ENCODE peak calls at places on chromosomes 5 and 9, in six cellular contexts. Y is A549, C is ascending aorta, T is heart left ventricle, S is SJSA1, G is cardiac fibroblast. W is an unnamed sample.

GRCh38 chr5:92907914-92908606 is 673.0 kb downstream of the NR2F1-AS1 start:
- DNase-seq in G (peak), Y (no peak), C (no peak), T (no peak), S (no peak), W (no peak)

GRCh38 chr5:79136618-79137017 is 25.0 kb downstream of the BHMT start:
- DNase-seq in T (no peak), C (no peak), Y (no peak), S (no peak), G (no peak), W (no peak)

GRCh38 chr5:141787376-141787775 is 90.8 kb downstream of the PCDH1 start:
- DNase-seq in Y (no peak), G (peak), S (no peak), C (no peak), T (no peak), W (no peak)

GRCh38 chr5:77844408-77845272 is 68.5 kb upstream of the TBCA start:
- DNase-seq in Y (no peak), T (no peak), G (no peak), C (no peak), S (no peak), W (no peak)

GRCh38 chr9:109014267-109015025 is 1.1 kb upstream of the CTNNAL1 start:
- DNase-seq in S (no peak), C (peak), Y (no peak), T (no peak), G (peak), W (peak)

GRCh38 chr9:4235951-4236804 is 63.7 kb downstream of the GLIS3 start:
- DNase-seq in Y (peak), G (peak), S (no peak), C (no peak), T (no peak), W (no peak)

GRCh38 chr5:145495741-145496140 is 339.4 kb downstream of the PRELID2 start:
- DNase-seq in G (peak), S (peak), T (no peak), Y (peak), C (peak), W (peak)

GRCh38 chr9:88313364-88314220 is 74.7 kb upstream of the SPIN1 start:
- DNase-seq in T (no peak), C (no peak), S (no peak), G (no peak), Y (no peak), W (no peak)

GRCh38 chr5:40052812-40053211 is 626.9 kb upstream of the PTGER4 start:
- DNase-seq in C (no peak), G (no peak), Y (peak), T (no peak), S (no peak), W (peak)

GRCh38 chr5:14305045-14305444 is 161.9 kb downstream of the TRIO start:
- DNase-seq in C (no peak), G (peak), T (peak), Y (no peak), S (peak), W (peak)

GRCh38 chr5:151063590-151063989 is 17.2 kb downstream of the TNIP1 start:
- DNase-seq in T (peak), Y (no peak), C (no peak), S (no peak), G (peak), W (no peak)

DNA sequence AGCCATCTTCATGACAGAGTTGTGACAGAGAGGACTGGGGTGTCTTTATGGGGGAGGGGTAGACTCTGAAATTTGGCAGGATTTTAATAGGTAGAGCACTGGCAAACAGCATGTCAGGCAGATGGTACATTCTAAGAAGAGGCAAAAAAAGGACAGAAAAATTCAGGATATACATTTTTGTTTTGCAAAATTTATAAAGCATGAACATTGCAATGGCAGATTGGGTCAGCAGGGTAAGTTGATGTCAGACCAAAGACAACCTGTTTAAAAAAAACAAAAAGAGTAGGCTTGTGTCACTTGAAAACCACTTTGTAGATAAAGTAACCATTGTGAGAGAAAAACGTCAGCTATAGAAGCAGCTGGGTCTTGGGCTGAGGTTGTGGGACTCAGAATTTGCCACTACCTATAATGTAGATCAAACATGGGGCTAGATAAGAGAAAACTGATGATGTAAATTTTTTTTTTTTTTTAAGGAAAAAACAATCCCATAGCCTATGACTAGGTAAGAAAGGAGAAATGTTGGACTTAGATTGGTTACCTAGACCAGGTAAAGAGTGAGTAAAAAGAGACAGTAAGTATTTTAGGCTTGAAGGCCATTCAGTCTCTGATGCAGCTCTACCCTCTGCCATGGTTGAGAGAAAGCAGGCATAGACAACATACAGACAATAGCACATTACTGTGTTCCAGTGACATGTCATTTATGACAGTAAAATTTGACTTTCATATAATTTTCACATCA is 8.3 kb downstream of the CAMK4 start:
- DNase-seq in C (no peak), Y (no peak), S (no peak), T (no peak), G (no peak), W (no peak)
- H3K4me3 ChIP-seq in C (no peak), Y (no peak), S (no peak), T (no peak), G (no peak), W (no peak)

GRCh38 chr5:135697959-135698345 is 119.2 kb upstream of the CXCL14 start:
- DNase-seq in T (no peak), S (peak), Y (no peak), C (no peak), G (no peak), W (no peak)
- H3K4me3 ChIP-seq in T (no peak), S (no peak), Y (no peak), C (no peak), G (no peak), W (no peak)

DNA sequence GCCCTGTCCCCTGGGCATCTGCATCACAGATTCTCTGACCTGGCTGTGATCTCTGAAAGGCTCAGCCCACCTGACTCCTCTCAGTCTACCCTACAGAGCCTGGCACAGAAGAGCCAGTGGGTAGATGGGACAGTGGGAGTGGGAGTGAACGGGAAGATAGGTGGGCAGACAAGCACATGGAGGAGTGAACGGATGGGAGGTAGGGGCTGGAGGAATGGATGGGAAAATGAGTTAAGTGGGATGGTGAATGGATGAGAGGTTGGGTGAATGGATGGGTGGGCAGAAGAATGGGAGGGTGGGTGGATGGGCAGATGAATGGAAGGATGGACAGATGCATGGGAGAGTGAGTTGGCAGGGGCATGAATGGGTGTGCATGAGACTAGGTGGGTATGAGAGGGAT is 18.8 kb downstream of the STK10 start:
- DNase-seq in G (no peak), T (no peak), S (no peak), C (no peak), Y (no peak), W (no peak)
- H3K4me3 ChIP-seq in G (no peak), T (no peak), S (no peak), C (no peak), Y (no peak), W (no peak)

DNA sequence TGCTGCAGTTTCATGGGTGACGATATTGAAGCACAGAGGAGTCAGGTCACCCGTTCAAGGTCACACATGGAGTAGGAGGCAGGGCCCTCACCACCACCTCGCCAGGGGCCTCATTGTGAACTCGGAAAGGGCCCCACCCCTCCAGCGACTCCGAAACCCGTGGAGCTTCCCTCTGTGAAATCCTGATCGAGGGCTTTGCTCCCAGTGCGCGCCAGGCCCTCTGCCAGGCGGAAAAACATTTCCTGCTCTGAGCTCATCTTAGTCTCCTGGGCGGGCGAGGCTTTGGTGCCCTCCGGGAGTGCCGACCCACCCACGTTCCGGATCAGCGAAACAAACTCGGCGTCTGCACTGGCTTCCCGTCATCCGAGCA is 75.0 kb upstream of the FCN1 start:
- DNase-seq in T (no peak), G (no peak), Y (no peak), C (peak), S (no peak), W (no peak)
- H3K4me3 ChIP-seq in T (no peak), G (no peak), Y (no peak), C (no peak), S (no peak), W (no peak)

GRCh38 chr5:1876708-1877433 is 5.9 kb downstream of the IRX4 start:
- DNase-seq in S (no peak), C (no peak), Y (no peak), G (no peak), T (no peak), W (no peak)

GRCh38 chr5:1874820-1875219 is 7.9 kb downstream of the IRX4 start:
- DNase-seq in S (no peak), T (no peak), Y (no peak), G (no peak), C (no peak), W (no peak)

GRCh38 chr5:1875481-1875842 is 7.3 kb downstream of the IRX4 start:
- DNase-seq in T (no peak), G (no peak), S (no peak), C (no peak), Y (no peak), W (no peak)

GRCh38 chr5:1877434-1878049 is 5.2 kb downstream of the IRX4 start:
- DNase-seq in Y (no peak), G (no peak), S (no peak), T (no peak), C (no peak), W (no peak)

DNA sequence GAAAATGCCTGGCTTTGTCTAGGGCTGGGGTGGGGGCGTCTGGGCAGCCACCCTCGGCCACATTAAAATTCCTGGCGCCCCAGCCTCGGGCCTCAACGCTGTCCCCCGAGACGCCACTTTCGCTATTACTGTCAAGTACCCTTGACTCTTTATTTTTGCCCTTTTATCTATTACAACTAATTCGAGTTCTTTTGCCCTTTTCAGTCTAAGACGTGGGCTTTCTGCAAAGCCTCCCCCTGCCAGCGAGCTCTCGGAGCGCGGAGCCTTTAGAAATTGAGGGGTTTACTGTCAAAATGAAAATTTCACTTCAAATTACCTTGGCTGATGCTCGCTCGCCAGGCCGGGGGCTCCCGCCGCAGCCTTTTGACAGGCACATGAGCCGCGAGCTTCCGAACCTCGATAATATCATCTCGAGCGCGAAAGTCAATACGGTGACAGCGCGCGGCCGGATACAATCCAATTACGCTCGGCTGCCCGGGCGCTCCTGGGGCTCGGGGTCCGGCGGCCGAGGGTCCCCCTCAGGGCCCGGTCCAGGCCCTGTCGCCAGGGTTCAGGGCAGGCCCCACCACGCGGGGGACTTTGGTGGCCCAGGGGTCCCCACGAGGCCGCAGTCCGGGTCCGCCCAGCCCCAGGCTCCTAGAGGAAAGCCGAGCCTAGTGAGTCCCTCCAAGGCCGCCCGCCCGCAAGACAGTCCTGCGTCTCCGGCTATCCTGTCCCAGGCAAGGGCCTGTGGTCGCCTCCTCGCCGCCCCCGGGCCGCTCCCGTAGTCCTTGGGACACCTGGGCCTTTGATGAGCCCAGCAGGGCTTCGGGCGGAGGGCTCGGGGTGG is 6.7 kb downstream of the IRX4 start:
- DNase-seq in C (no peak), T (no peak), G (no peak), S (no peak), Y (no peak), W (no peak)
- H3K4me3 ChIP-seq in C (no peak), T (no peak), G (no peak), S (no peak), Y (no peak), W (no peak)

GRCh38 chr9:130193119-130193518 is 20.9 kb downstream of the NCS1 start:
- DNase-seq in C (no peak), G (no peak), T (no peak), S (no peak), Y (no peak), W (no peak)
- H3K4me3 ChIP-seq in C (no peak), G (no peak), T (no peak), S (no peak), Y (no peak), W (no peak)

DNA sequence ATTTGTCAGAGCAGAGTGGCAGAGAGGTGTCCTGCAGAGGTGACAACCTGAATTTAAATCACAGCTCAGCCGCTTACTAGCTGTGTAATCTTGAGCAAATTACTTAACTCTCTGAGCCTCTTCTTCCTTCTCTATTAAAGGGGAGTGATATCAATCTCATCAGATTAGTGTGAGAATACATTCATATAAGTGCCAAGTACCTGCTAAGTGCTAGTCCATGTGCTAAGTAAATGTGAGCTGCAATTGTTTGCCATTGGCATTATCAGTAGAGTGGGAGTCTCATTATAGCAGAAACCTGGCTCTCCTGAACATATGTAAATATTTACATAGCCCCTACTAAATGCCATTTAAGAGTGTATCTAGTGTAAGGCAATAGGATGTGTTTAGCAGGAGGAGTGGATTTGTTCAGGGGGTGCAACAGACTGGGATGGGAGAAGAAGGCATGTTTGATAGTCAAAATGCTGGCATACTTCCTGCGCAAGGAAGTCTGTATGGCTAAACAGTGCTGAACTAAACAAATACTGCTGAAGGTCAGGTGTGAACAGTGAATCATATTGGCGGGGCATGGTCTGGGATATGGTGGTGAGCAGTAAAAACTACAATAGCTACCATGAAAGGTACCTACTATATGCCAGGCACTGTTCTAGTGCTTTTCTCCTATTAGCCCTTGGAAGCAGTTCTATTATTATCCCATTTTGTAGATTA is 74.5 kb downstream of the F2RL2 start:
- DNase-seq in T (no peak), C (no peak), S (no peak), G (no peak), Y (no peak), W (no peak)
- H3K4me3 ChIP-seq in T (no peak), C (no peak), S (no peak), G (no peak), Y (no peak), W (no peak)

GRCh38 chr9:129459550-129460322 is 161.2 kb downstream of the C9orf50 start:
- DNase-seq in C (peak), S (no peak), Y (no peak), T (no peak), G (no peak), W (no peak)
- H3K4me3 ChIP-seq in C (peak), S (no peak), Y (no peak), T (no peak), G (no peak), W (no peak)

GRCh38 chr9:131673068-131673467 is 66.8 kb downstream of the RAPGEF1 start:
- DNase-seq in T (no peak), S (no peak), G (no peak), C (no peak), Y (no peak), W (no peak)
- H3K4me3 ChIP-seq in T (no peak), S (no peak), G (no peak), C (no peak), Y (no peak), W (no peak)